ENCODE peak calls at places on chromosome 19, in eight cellular contexts. S is NCI-H510A treated with DMSO at 0.1 percent for 48 hours; E is NCI-H748 treated with DMSO at 0.1 percent for 48 hours; W is CD4-positive, CD25-positive, alpha-beta regulatory T cell; Y is DMS153; M is GM04503; G is GM12892; A is non-pigmented ciliary epithelial cell. L is an unnamed sample.

GRCh38 chr19:33488826-33489225 is 32.8 kb downstream of the PEPD start:
- DNase-seq in S (no peak), E (no peak), W (no peak), Y (no peak), M (no peak), G (no peak), A (no peak), L (no peak)

GRCh38 chr19:45050036-45050435 is 11.2 kb downstream of the CLASRP start:
- DNase-seq in S (no peak), E (no peak), W (no peak), Y (no peak), M (no peak), G (no peak), A (no peak), L (peak)

GRCh38 chr19:18231775-18232174 is 5.5 kb upstream of the PDE4C start:
- DNase-seq in S (no peak), E (no peak), W (no peak), Y (peak), M (no peak), G (no peak), A (no peak), L (no peak)

GRCh38 chr19:19009951-19010350 is 23.4 kb downstream of the SUGP2 start:
- DNase-seq in S (no peak), E (no peak), W (no peak), Y (no peak), M (no peak), G (no peak), A (no peak), L (no peak)

GRCh38 chr19:19321143-19321577 is 531 bp downstream of the MAU2 start:
- DNase-seq in S (no peak), E (no peak), W (no peak), Y (no peak), M (no peak), G (no peak), A (no peak), L (no peak)

GRCh38 chr19:23999821-24000610 is 85.3 kb downstream of the ZNF726 start:
- DNase-seq in S (peak), E (peak), W (no peak), Y (no peak), M (no peak), G (no peak), A (no peak), L (no peak)

GRCh38 chr19:58569191-58569942 is 3.8 kb downstream of the MZF1 start:
- DNase-seq in S (no peak), E (no peak), W (peak), Y (no peak), M (no peak), G (no peak), A (no peak), L (no peak)

GRCh38 chr19:43634516-43634876 is 5.2 kb downstream of the CADM4 start:
- DNase-seq in S (no peak), E (no peak), W (no peak), Y (no peak), M (no peak), G (no peak), A (no peak), L (no peak)

L was measured in LHCN-M2.